ENCODE peak calls at places on chromosomes 13 and 19, in four cellular contexts. One of them, this sample, is unnamed.
A peak's percentile ranks its signal among the peaks of the same experiment; 100 is the strongest.

GRCh38 chr13:68995972-68996670 is 1111.5 kb upstream of the ATXN8OS start:
- DNase-seq in A549: no peak
- DNase-seq in K562: no peak
- DNase-seq in HepG2: no peak
- DNase-seq in this sample: no peak

GRCh38 chr19:53980553-53981407 is 10.7 kb upstream of the CACNG6 start:
- DNase-seq in A549: peak; percentile 99
- DNase-seq in K562: peak; percentile 37
- DNase-seq in HepG2: peak; percentile 6
- DNase-seq in this sample: peak; percentile 97

GRCh38 chr13:63161219-63161618 is 1745.6 kb upstream of the PCDH20 start:
- DNase-seq in A549: no peak
- DNase-seq in K562: no peak
- DNase-seq in HepG2: no peak
- DNase-seq in this sample: no peak

GRCh38 chr13:94716016-94716415 is 3.7 kb upstream of the SOX21 start:
- DNase-seq in A549: no peak
- DNase-seq in K562: no peak
- DNase-seq in HepG2: no peak
- DNase-seq in this sample: no peak

GRCh38 chr19:41912899-41913475 is 15.3 kb downstream of the ERFL start:
- DNase-seq in A549: no peak
- DNase-seq in K562: no peak
- DNase-seq in HepG2: no peak
- DNase-seq in this sample: peak; percentile 48

GRCh38 chr19:19559942-19560341 is 21.9 kb downstream of the CILP2 start:
- DNase-seq in A549: no peak
- DNase-seq in K562: no peak
- DNase-seq in HepG2: no peak
- DNase-seq in this sample: no peak

GRCh38 chr19:13022859-13023636 is 27.8 kb downstream of the NFIX start:
- DNase-seq in A549: no peak
- DNase-seq in K562: peak; percentile 71
- DNase-seq in HepG2: peak; percentile 79
- DNase-seq in this sample: peak; percentile 61

GRCh38 chr19:38734426-38735256 is 9.6 kb downstream of the CAPN12 start:
- DNase-seq in A549: peak; percentile 65
- DNase-seq in K562: no peak
- DNase-seq in HepG2: no peak
- DNase-seq in this sample: no peak

GRCh38 chr19:16233836-16234551 is 36.3 kb downstream of the AP1M1 start:
- DNase-seq in A549: no peak
- DNase-seq in K562: no peak
- DNase-seq in HepG2: no peak
- DNase-seq in this sample: no peak

GRCh38 chr13:106007156-106007555 is 528.3 kb downstream of the EFNB2 start:
- DNase-seq in A549: no peak
- DNase-seq in K562: no peak
- DNase-seq in HepG2: no peak
- DNase-seq in this sample: no peak

GRCh38 chr13:95233026-95233635 is 68.1 kb downstream of the ABCC4 start:
- DNase-seq in A549: no peak
- DNase-seq in K562: peak; percentile 17
- DNase-seq in HepG2: no peak
- DNase-seq in this sample: no peak

GRCh38 chr19:2827840-2828489 is 8.3 kb downstream of the ZNF554 start:
- DNase-seq in A549: no peak
- DNase-seq in K562: no peak
- DNase-seq in HepG2: no peak
- DNase-seq in this sample: no peak

GRCh38 chr13:53691417-53691816 is 662.8 kb downstream of the OLFM4 start:
- DNase-seq in A549: no peak
- DNase-seq in K562: no peak
- DNase-seq in HepG2: no peak
- DNase-seq in this sample: no peak

GRCh38 chr19:18736415-18737336 is 53.2 kb downstream of the CRTC1 start:
- DNase-seq in A549: no peak
- DNase-seq in K562: no peak
- DNase-seq in HepG2: no peak
- DNase-seq in this sample: no peak

GRCh38 chr19:27774827-27775226 is 1438.1 kb downstream of the UQCRFS1 start:
- DNase-seq in A549: peak; percentile 76
- DNase-seq in K562: peak; percentile 72
- DNase-seq in HepG2: peak; percentile 18
- DNase-seq in this sample: peak; percentile 42

GRCh38 chr13:72745260-72745659 is 17.5 kb downstream of the BORA start:
- DNase-seq in A549: no peak
- DNase-seq in K562: no peak
- DNase-seq in HepG2: no peak
- DNase-seq in this sample: no peak

GRCh38 chr13:30416471-30416870 is 5.8 kb upstream of the UBE2L5 start:
- DNase-seq in A549: no peak
- DNase-seq in K562: no peak
- DNase-seq in HepG2: no peak
- DNase-seq in this sample: no peak

GRCh38 chr13:30418075-30418715 is 4.1 kb upstream of the UBE2L5 start:
- DNase-seq in A549: no peak
- DNase-seq in K562: no peak
- DNase-seq in HepG2: no peak
- DNase-seq in this sample: no peak

GRCh38 chr13:30413842-30414241 is 8.5 kb upstream of the UBE2L5 start:
- DNase-seq in A549: no peak
- DNase-seq in K562: no peak
- DNase-seq in HepG2: no peak
- DNase-seq in this sample: no peak

GRCh38 chr13:30412351-30412750 is 9.9 kb upstream of the UBE2L5 start:
- DNase-seq in A549: no peak
- DNase-seq in K562: no peak
- DNase-seq in HepG2: no peak
- DNase-seq in this sample: no peak

DNA sequence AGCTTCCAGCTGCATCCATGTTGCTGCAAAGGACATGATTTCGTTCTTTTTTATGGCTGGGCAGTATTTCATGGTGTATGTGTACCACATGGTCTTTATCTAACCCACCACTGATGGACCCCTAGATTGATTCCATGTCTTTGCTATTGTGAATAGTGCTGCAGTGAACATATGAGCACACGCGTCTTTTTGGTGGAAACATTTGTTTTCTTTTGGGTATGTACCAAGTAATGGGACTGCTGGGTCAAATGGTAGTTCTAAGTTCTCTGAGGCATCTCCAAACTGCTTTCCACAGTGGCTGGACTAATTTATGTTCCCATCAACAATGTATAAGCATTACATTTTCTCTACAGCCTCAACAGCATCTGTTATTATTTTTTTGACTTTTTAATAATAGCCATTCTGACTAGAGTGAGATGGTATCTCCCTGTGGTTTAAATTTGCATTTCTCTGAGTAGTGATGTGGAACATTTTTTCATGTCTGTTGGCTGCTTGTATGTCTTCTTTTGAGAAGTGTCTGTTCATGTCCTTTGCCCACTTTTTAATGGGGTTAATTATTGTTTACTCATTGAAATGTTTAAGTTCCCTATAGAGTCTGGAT is 6.8 kb upstream of the UBE2L5 start:
- DNase-seq in A549: no peak
- DNase-seq in K562: no peak
- DNase-seq in HepG2: no peak
- DNase-seq in this sample: no peak
- TF ChIP-seq NR3C1 in A549: no peak
- TF ChIP-seq NR3C1 in K562: no peak
- TF ChIP-seq NR3C1 in HepG2: no peak
- TF ChIP-seq NR3C1 in this sample: no peak

GRCh38 chr19:10270616-10271394 is at the start of gene ICAM1:
- DNase-seq in A549: no peak
- DNase-seq in K562: peak; percentile 71
- DNase-seq in HepG2: peak; percentile 83
- DNase-seq in this sample: peak; percentile 78

GRCh38 chr19:10271543-10272086 is 695 bp downstream of the ICAM1 start:
- DNase-seq in A549: no peak
- DNase-seq in K562: peak; percentile 43
- DNase-seq in HepG2: no peak
- DNase-seq in this sample: no peak

GRCh38 chr19:10268077-10268476 is 2.8 kb upstream of the ICAM1 start:
- DNase-seq in A549: no peak
- DNase-seq in K562: no peak
- DNase-seq in HepG2: no peak
- DNase-seq in this sample: no peak

GRCh38 chr19:10269333-10270179 is 1.4 kb upstream of the ICAM1 start:
- DNase-seq in A549: peak; percentile 63
- DNase-seq in K562: peak; percentile 85
- DNase-seq in HepG2: peak; percentile 51
- DNase-seq in this sample: peak; percentile 93

GRCh38 chr19:10270180-10270615 is 722 bp upstream of the ICAM1 start:
- DNase-seq in A549: no peak
- DNase-seq in K562: peak; percentile 72
- DNase-seq in HepG2: no peak
- DNase-seq in this sample: no peak
- TF ChIP-seq NR3C1 in A549: no peak
- TF ChIP-seq NR3C1 in K562: no peak
- TF ChIP-seq NR3C1 in HepG2: no peak
- TF ChIP-seq NR3C1 in this sample: no peak

GRCh38 chr13:113927661-113928581 is 46.0 kb downstream of the C13orf46 start:
- DNase-seq in A549: no peak
- DNase-seq in K562: no peak
- DNase-seq in HepG2: no peak
- DNase-seq in this sample: peak; percentile 7

GRCh38 chr13:113928701-113929627 is 44.9 kb downstream of the C13orf46 start:
- DNase-seq in A549: no peak
- DNase-seq in K562: no peak
- DNase-seq in HepG2: no peak
- DNase-seq in this sample: peak; percentile 9

GRCh38 chr13:113926301-113926761 is 47.5 kb downstream of the C13orf46 start:
- DNase-seq in A549: no peak
- DNase-seq in K562: no peak
- DNase-seq in HepG2: no peak
- DNase-seq in this sample: peak; percentile 5

GRCh38 chr13:113929628-113930615 is 44.0 kb downstream of the C13orf46 start:
- DNase-seq in A549: no peak
- DNase-seq in K562: no peak
- DNase-seq in HepG2: no peak
- DNase-seq in this sample: peak; percentile 31

DNA sequence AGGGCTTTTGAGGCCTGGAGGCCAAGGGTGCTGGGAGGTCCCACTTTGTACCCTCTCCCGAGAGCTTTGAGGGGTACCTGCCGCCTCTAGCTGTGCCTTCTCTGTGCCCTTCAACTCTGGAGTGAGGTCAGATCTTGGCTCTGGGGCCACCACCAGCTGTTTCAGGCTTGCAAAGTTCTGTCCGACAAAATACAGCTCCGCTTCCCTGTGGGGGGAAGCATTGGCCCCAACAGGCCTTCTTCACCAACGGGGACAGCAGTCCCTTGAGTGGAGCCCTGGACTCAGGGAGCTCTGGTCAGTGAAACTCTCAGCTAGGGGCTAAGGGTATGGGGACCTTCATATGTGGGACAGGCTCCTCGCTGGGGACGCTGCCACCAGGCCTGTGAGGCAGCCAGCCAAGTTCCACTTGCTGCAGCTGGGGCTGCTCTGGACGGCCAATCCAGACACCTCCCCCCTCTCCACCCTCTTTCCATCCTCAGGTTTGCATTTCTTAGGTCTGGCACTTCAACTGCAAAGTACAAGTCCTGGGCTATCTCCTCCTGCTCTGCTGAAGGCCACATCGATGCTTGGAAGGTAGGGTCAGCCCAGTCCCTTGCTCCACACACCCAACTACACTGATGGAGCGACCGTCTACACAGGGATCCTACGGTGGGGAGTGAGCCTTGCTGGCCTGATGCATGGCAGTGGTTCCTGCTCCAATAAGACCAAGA is 46.8 kb downstream of the C13orf46 start:
- DNase-seq in A549: no peak
- DNase-seq in K562: no peak
- DNase-seq in HepG2: no peak
- DNase-seq in this sample: peak; percentile 4
- TF ChIP-seq NR3C1 in A549: no peak
- TF ChIP-seq NR3C1 in K562: no peak
- TF ChIP-seq NR3C1 in HepG2: no peak
- TF ChIP-seq NR3C1 in this sample: no peak

DNA sequence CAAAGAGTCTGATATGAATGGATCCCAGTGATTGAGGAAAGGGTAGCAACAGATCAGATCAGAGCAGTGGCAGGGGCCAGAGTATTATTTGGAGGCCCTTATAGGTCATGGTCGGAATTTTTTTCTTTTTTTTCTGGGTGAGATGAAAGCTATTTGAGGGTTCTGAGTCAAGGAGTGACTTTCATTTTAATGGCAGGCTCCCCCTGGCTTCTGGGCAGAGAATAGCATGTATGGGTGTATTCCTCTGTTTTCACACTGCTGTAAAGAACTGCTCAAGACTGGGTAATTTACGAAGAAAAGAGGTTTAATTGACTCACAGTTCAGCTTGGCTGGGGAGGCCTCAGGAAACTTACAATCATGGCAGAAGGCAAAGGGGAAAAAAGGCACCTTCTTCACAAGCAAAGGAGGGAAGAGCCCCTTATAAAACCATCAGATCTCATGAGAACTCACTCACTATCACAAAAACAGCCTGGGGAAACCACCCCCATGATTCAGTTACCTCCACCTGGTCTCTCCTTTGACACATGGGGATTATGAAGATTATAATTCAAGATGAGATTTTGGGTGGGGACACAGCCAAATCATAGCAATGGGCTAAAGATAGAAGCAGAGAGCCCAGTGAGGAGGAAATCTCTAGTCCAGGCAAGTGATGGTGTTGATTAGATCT is 3.0 kb upstream of the SLC6A16 start:
- DNase-seq in A549: peak; percentile 51
- DNase-seq in K562: peak; percentile 54
- DNase-seq in HepG2: peak; percentile 21
- DNase-seq in this sample: peak; percentile 62
- TF ChIP-seq NR3C1 in A549: no peak
- TF ChIP-seq NR3C1 in K562: no peak
- TF ChIP-seq NR3C1 in HepG2: no peak
- TF ChIP-seq NR3C1 in this sample: no peak